ENCODE peak calls at places on chromosomes 2 and 18, in seven cellular contexts. One of them, this sample, is unnamed. For H3K4me1, the result is how much of the 10 kb centered on the place peaks cover.

GRCh38 chr2:108587621-108588020 is 53.4 kb downstream of the LIMS1 start:
- DNase-seq in adipocyte: peak
- DNase-seq in fibroblast of lung: peak
- DNase-seq in tibial nerve: no peak
- DNase-seq in right cardiac atrium: peak
- DNase-seq in pancreas: no peak
- DNase-seq in CD4-positive, CD25-positive, alpha-beta regulatory T cell: no peak
- DNase-seq in this sample: peak

GRCh38 chr2:65026640-65027464 is 29.4 kb upstream of the CEP68 start:
- DNase-seq in adipocyte: no peak
- DNase-seq in fibroblast of lung: no peak
- DNase-seq in tibial nerve: no peak
- DNase-seq in right cardiac atrium: no peak
- DNase-seq in pancreas: no peak
- DNase-seq in CD4-positive, CD25-positive, alpha-beta regulatory T cell: no peak
- DNase-seq in this sample: no peak

GRCh38 chr2:135820003-135820618 is 16.9 kb downstream of the LCT start:
- DNase-seq in adipocyte: no peak
- DNase-seq in fibroblast of lung: peak
- DNase-seq in tibial nerve: no peak
- DNase-seq in right cardiac atrium: no peak
- DNase-seq in pancreas: no peak
- DNase-seq in CD4-positive, CD25-positive, alpha-beta regulatory T cell: no peak
- DNase-seq in this sample: peak

GRCh38 chr2:99806758-99807157 is 316.9 kb upstream of the REV1 start:
- DNase-seq in adipocyte: peak
- DNase-seq in fibroblast of lung: peak
- DNase-seq in tibial nerve: no peak
- DNase-seq in right cardiac atrium: no peak
- DNase-seq in pancreas: no peak
- DNase-seq in CD4-positive, CD25-positive, alpha-beta regulatory T cell: no peak
- DNase-seq in this sample: peak

GRCh38 chr2:43399515-43400245 is 173.3 kb upstream of the ZFP36L2 start:
- DNase-seq in adipocyte: peak
- DNase-seq in fibroblast of lung: peak
- DNase-seq in tibial nerve: no peak
- DNase-seq in right cardiac atrium: no peak
- DNase-seq in pancreas: no peak
- DNase-seq in CD4-positive, CD25-positive, alpha-beta regulatory T cell: no peak
- DNase-seq in this sample: peak

GRCh38 chr2:134999536-134999935 is 47.7 kb downstream of the MAP3K19 start:
- DNase-seq in adipocyte: no peak
- DNase-seq in fibroblast of lung: no peak
- DNase-seq in tibial nerve: no peak
- DNase-seq in right cardiac atrium: no peak
- DNase-seq in pancreas: no peak
- DNase-seq in CD4-positive, CD25-positive, alpha-beta regulatory T cell: no peak
- DNase-seq in this sample: no peak

GRCh38 chr2:104584393-104584792 is 269.5 kb upstream of the POU3F3 start:
- DNase-seq in adipocyte: no peak
- DNase-seq in fibroblast of lung: no peak
- DNase-seq in tibial nerve: no peak
- DNase-seq in right cardiac atrium: no peak
- DNase-seq in pancreas: no peak
- DNase-seq in CD4-positive, CD25-positive, alpha-beta regulatory T cell: no peak
- DNase-seq in this sample: no peak

GRCh38 chr2:203808041-203808750 is 59.4 kb upstream of the CTLA4 start:
- DNase-seq in adipocyte: peak
- DNase-seq in fibroblast of lung: peak
- DNase-seq in tibial nerve: no peak
- DNase-seq in right cardiac atrium: peak
- DNase-seq in pancreas: no peak
- DNase-seq in CD4-positive, CD25-positive, alpha-beta regulatory T cell: no peak
- DNase-seq in this sample: peak

GRCh38 chr18:76398295-76398694 is 96.7 kb downstream of the ZNF516 start:
- DNase-seq in adipocyte: no peak
- DNase-seq in fibroblast of lung: no peak
- DNase-seq in tibial nerve: no peak
- DNase-seq in right cardiac atrium: peak
- DNase-seq in pancreas: no peak
- DNase-seq in CD4-positive, CD25-positive, alpha-beta regulatory T cell: no peak
- DNase-seq in this sample: no peak

GRCh38 chr2:102301867-102302362 is 9.4 kb upstream of the IL1RL1 start:
- DNase-seq in adipocyte: no peak
- DNase-seq in fibroblast of lung: no peak
- DNase-seq in tibial nerve: no peak
- DNase-seq in right cardiac atrium: no peak
- DNase-seq in pancreas: no peak
- DNase-seq in CD4-positive, CD25-positive, alpha-beta regulatory T cell: peak
- DNase-seq in this sample: no peak

GRCh38 chr18:5519448-5520362 is 24.1 kb downstream of the EPB41L3 start:
- DNase-seq in adipocyte: peak
- DNase-seq in fibroblast of lung: peak
- DNase-seq in tibial nerve: no peak
- DNase-seq in right cardiac atrium: no peak
- DNase-seq in pancreas: no peak
- DNase-seq in CD4-positive, CD25-positive, alpha-beta regulatory T cell: no peak
- DNase-seq in this sample: no peak

GRCh38 chr2:46416739-46417403 is 62.5 kb upstream of the TMEM247 start:
- DNase-seq in adipocyte: peak
- DNase-seq in fibroblast of lung: no peak
- DNase-seq in tibial nerve: no peak
- DNase-seq in right cardiac atrium: no peak
- DNase-seq in pancreas: no peak
- DNase-seq in CD4-positive, CD25-positive, alpha-beta regulatory T cell: no peak
- DNase-seq in this sample: no peak

GRCh38 chr2:233247744-233248143 is 3.7 kb upstream of the ATG16L1 start:
- DNase-seq in adipocyte: no peak
- DNase-seq in fibroblast of lung: peak
- DNase-seq in tibial nerve: no peak
- DNase-seq in right cardiac atrium: no peak
- DNase-seq in pancreas: no peak
- DNase-seq in CD4-positive, CD25-positive, alpha-beta regulatory T cell: peak
- DNase-seq in this sample: peak

GRCh38 chr2:16725549-16725948 is 59.9 kb upstream of the CYRIA start:
- DNase-seq in adipocyte: no peak
- DNase-seq in fibroblast of lung: no peak
- DNase-seq in tibial nerve: no peak
- DNase-seq in right cardiac atrium: no peak
- DNase-seq in pancreas: no peak
- DNase-seq in CD4-positive, CD25-positive, alpha-beta regulatory T cell: no peak
- DNase-seq in this sample: no peak

GRCh38 chr2:60484080-60484737 is 69.2 kb downstream of the BCL11A start:
- DNase-seq in adipocyte: peak
- DNase-seq in fibroblast of lung: peak
- DNase-seq in tibial nerve: no peak
- DNase-seq in right cardiac atrium: no peak
- DNase-seq in pancreas: no peak
- DNase-seq in CD4-positive, CD25-positive, alpha-beta regulatory T cell: no peak
- DNase-seq in this sample: peak

GRCh38 chr2:105768176-105768575 is 23.5 kb downstream of the NCK2 start:
- DNase-seq in adipocyte: no peak
- DNase-seq in fibroblast of lung: no peak
- DNase-seq in tibial nerve: no peak
- DNase-seq in right cardiac atrium: no peak
- DNase-seq in pancreas: no peak
- DNase-seq in CD4-positive, CD25-positive, alpha-beta regulatory T cell: no peak
- DNase-seq in this sample: no peak

GRCh38 chr2:189300917-189301316 is 121.4 kb upstream of the COL5A2 start:
- DNase-seq in adipocyte: no peak
- DNase-seq in fibroblast of lung: no peak
- DNase-seq in tibial nerve: no peak
- DNase-seq in right cardiac atrium: no peak
- DNase-seq in pancreas: no peak
- DNase-seq in CD4-positive, CD25-positive, alpha-beta regulatory T cell: no peak
- DNase-seq in this sample: no peak

GRCh38 chr2:49033394-49033793 is 120.9 kb downstream of the FSHR start:
- DNase-seq in adipocyte: no peak
- DNase-seq in fibroblast of lung: no peak
- DNase-seq in tibial nerve: no peak
- DNase-seq in right cardiac atrium: no peak
- DNase-seq in pancreas: no peak
- DNase-seq in CD4-positive, CD25-positive, alpha-beta regulatory T cell: no peak
- DNase-seq in this sample: no peak

GRCh38 chr2:199458017-199458805 is 472 bp upstream of the SATB2 start:
- DNase-seq in adipocyte: peak
- DNase-seq in fibroblast of lung: peak
- DNase-seq in tibial nerve: no peak
- DNase-seq in right cardiac atrium: no peak
- DNase-seq in pancreas: no peak
- DNase-seq in CD4-positive, CD25-positive, alpha-beta regulatory T cell: no peak
- DNase-seq in this sample: peak

GRCh38 chr2:163681765-163682164 is 54.0 kb downstream of the FIGN start:
- DNase-seq in adipocyte: no peak
- DNase-seq in fibroblast of lung: peak
- DNase-seq in tibial nerve: no peak
- DNase-seq in right cardiac atrium: peak
- DNase-seq in pancreas: no peak
- DNase-seq in CD4-positive, CD25-positive, alpha-beta regulatory T cell: no peak
- DNase-seq in this sample: no peak

GRCh38 chr2:156437272-156437671 is 1.1 kb downstream of the GPD2 start:
- DNase-seq in adipocyte: peak
- DNase-seq in fibroblast of lung: no peak
- DNase-seq in tibial nerve: peak
- DNase-seq in right cardiac atrium: peak
- DNase-seq in pancreas: no peak
- DNase-seq in CD4-positive, CD25-positive, alpha-beta regulatory T cell: no peak
- DNase-seq in this sample: no peak

GRCh38 chr2:73901143-73901542 is 8.3 kb downstream of the ACTG2 start:
- DNase-seq in adipocyte: no peak
- DNase-seq in fibroblast of lung: no peak
- DNase-seq in tibial nerve: no peak
- DNase-seq in right cardiac atrium: no peak
- DNase-seq in pancreas: no peak
- DNase-seq in CD4-positive, CD25-positive, alpha-beta regulatory T cell: no peak
- DNase-seq in this sample: no peak

GRCh38 chr18:12520442-12520992 is 112.8 kb downstream of the PRELID3A start:
- DNase-seq in adipocyte: no peak
- DNase-seq in fibroblast of lung: peak
- DNase-seq in tibial nerve: no peak
- DNase-seq in right cardiac atrium: no peak
- DNase-seq in pancreas: no peak
- DNase-seq in CD4-positive, CD25-positive, alpha-beta regulatory T cell: no peak
- DNase-seq in this sample: no peak

GRCh38 chr2:54416166-54416798 is 39.8 kb upstream of the SPTBN1 start:
- DNase-seq in adipocyte: no peak
- DNase-seq in fibroblast of lung: peak
- DNase-seq in tibial nerve: no peak
- DNase-seq in right cardiac atrium: peak
- DNase-seq in pancreas: no peak
- DNase-seq in CD4-positive, CD25-positive, alpha-beta regulatory T cell: no peak
- DNase-seq in this sample: no peak

GRCh38 chr2:2793925-2794324 is 462.9 kb upstream of the MYT1L start:
- DNase-seq in adipocyte: no peak
- DNase-seq in fibroblast of lung: no peak
- DNase-seq in tibial nerve: no peak
- DNase-seq in right cardiac atrium: no peak
- DNase-seq in pancreas: no peak
- DNase-seq in CD4-positive, CD25-positive, alpha-beta regulatory T cell: no peak
- DNase-seq in this sample: no peak

DNA sequence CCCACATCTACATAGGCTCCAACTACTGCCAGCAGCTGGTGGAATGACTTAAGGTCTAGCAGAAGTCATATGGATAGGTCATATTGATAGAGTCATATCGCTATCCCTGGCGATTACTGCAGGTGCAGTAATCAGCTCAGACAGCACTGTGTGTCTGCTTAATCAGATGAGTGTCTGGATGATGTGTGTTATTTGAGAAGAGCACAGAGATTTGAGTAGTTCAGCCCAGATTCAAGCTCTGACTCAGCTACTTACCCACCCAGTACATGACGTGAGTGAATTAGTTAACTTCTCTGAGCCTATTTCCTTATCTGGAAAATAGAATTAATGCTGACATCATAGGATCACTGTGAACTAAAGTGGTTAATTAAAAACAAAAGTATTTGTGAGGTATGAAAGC is 78.9 kb downstream of the EHD3 start:
- DNase-seq in adipocyte: peak
- DNase-seq in fibroblast of lung: peak
- DNase-seq in tibial nerve: no peak
- DNase-seq in right cardiac atrium: no peak
- DNase-seq in pancreas: no peak
- DNase-seq in CD4-positive, CD25-positive, alpha-beta regulatory T cell: no peak
- DNase-seq in this sample: no peak
- H3K4me1 ChIP-seq in adipocyte: under half
- H3K4me1 ChIP-seq in fibroblast of lung: under half
- H3K4me1 ChIP-seq in tibial nerve: under half
- H3K4me1 ChIP-seq in right cardiac atrium: under half
- H3K4me1 ChIP-seq in pancreas: under half
- H3K4me1 ChIP-seq in CD4-positive, CD25-positive, alpha-beta regulatory T cell: under half
- H3K4me1 ChIP-seq in this sample: under half

DNA sequence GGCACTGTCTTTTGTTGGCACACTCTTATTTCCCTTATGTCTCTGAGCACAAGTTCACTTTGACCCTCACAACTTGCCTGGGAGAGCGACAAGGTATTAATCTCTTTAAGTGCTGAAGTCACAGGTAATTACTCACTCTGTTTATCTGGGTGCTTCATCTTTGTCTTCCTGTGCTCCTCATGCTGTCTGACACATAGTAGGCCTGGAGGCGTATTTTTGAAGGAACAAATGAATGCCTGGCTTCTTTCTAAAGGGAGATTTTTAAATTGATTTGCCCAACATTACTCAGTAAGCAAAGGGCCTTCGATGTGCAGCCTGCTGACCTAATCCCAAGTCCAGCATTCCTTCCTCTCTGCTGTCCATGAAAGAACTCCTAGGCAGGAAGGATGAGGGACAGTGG is 507.1 kb upstream of the TNP1 start:
- DNase-seq in adipocyte: no peak
- DNase-seq in fibroblast of lung: peak
- DNase-seq in tibial nerve: no peak
- DNase-seq in right cardiac atrium: no peak
- DNase-seq in pancreas: no peak
- DNase-seq in CD4-positive, CD25-positive, alpha-beta regulatory T cell: no peak
- DNase-seq in this sample: no peak
- H3K4me1 ChIP-seq in adipocyte: under half
- H3K4me1 ChIP-seq in fibroblast of lung: under half
- H3K4me1 ChIP-seq in tibial nerve: under half
- H3K4me1 ChIP-seq in right cardiac atrium: under half
- H3K4me1 ChIP-seq in pancreas: under half
- H3K4me1 ChIP-seq in CD4-positive, CD25-positive, alpha-beta regulatory T cell: under half
- H3K4me1 ChIP-seq in this sample: under half

DNA sequence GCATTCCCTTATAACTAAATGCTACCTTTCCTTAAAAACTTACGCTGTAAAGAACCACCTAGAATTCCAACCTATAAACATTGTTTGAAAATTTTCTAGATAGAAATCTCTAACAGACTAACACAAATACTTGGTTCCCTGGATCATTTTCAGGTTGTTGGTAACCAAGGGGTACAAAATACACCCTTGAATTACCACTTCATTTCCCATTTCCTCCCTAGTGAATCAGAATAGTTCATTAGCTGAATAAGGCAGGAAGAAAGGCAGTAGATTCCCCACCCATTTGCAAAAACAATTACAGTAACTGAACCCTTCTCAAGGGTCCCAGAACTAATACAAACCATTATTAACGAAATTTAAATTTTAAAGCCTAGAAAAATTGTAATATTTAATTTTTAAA is 5.5 kb downstream of the MEX3C start:
- DNase-seq in adipocyte: no peak
- DNase-seq in fibroblast of lung: no peak
- DNase-seq in tibial nerve: no peak
- DNase-seq in right cardiac atrium: no peak
- DNase-seq in pancreas: no peak
- DNase-seq in CD4-positive, CD25-positive, alpha-beta regulatory T cell: no peak
- DNase-seq in this sample: no peak
- H3K4me1 ChIP-seq in adipocyte: under half
- H3K4me1 ChIP-seq in fibroblast of lung: under half
- H3K4me1 ChIP-seq in tibial nerve: half or more
- H3K4me1 ChIP-seq in right cardiac atrium: under half
- H3K4me1 ChIP-seq in pancreas: under half
- H3K4me1 ChIP-seq in CD4-positive, CD25-positive, alpha-beta regulatory T cell: half or more
- H3K4me1 ChIP-seq in this sample: under half

GRCh38 chr2:36951574-36951973 is 14.8 kb downstream of the STRN start:
- DNase-seq in adipocyte: peak
- DNase-seq in fibroblast of lung: peak
- DNase-seq in tibial nerve: no peak
- DNase-seq in right cardiac atrium: no peak
- DNase-seq in pancreas: no peak
- DNase-seq in CD4-positive, CD25-positive, alpha-beta regulatory T cell: no peak
- DNase-seq in this sample: no peak
- H3K4me1 ChIP-seq in adipocyte: under half
- H3K4me1 ChIP-seq in fibroblast of lung: under half
- H3K4me1 ChIP-seq in tibial nerve: under half
- H3K4me1 ChIP-seq in right cardiac atrium: under half
- H3K4me1 ChIP-seq in pancreas: under half
- H3K4me1 ChIP-seq in CD4-positive, CD25-positive, alpha-beta regulatory T cell: under half
- H3K4me1 ChIP-seq in this sample: under half

This sample was measured in SJSA1.